ENCODE peak calls at places on chromosomes 11 and 22, in five cellular contexts. O, K, Y, D and S are unnamed samples.

GRCh38 chr11:2209900-2210321 is 38.3 kb upstream of the TH start:
- DNase-seq in O (no peak), Y (no peak), D (no peak), K (no peak), S (peak)

GRCh38 chr22:24325105-24325757 is 54.6 kb downstream of the SPECC1L start:
- DNase-seq in Y (no peak), O (no peak), K (peak), D (peak), S (no peak)

GRCh38 chr11:112248216-112248615 is 12.4 kb downstream of the PLET1 start:
- DNase-seq in Y (no peak), D (no peak), K (no peak), O (no peak), S (no peak)

GRCh38 chr11:45805305-45806071 is 539 bp downstream of the SLC35C1 start:
- DNase-seq in K (peak), Y (peak), O (no peak), D (no peak), S (peak)

GRCh38 chr11:119481021-119481666 is 58.2 kb upstream of the THY1 start:
- DNase-seq in K (peak), Y (peak), O (peak), D (peak), S (peak)

GRCh38 chr11:20178976-20179375 is 18.7 kb upstream of the DBX1 start:
- DNase-seq in D (no peak), O (no peak), Y (no peak), K (no peak), S (no peak)

GRCh38 chr11:2975594-2975993 is 16.5 kb downstream of the NAP1L4 start:
- DNase-seq in K (peak), D (peak), Y (no peak), O (no peak), S (no peak)

GRCh38 chr11:71499125-71499524 is 27.9 kb upstream of the KRTAP5-7 start:
- DNase-seq in D (no peak), Y (no peak), K (no peak), O (no peak), S (no peak)

GRCh38 chr11:69041516-69041915 is 7.2 kb upstream of the TPCN2 start:
- DNase-seq in D (no peak), Y (no peak), O (no peak), K (no peak), S (no peak)

GRCh38 chr11:96486890-96487633 is 97.2 kb downstream of the JRKL start:
- DNase-seq in K (no peak), O (no peak), D (no peak), Y (no peak), S (no peak)

GRCh38 chr11:35012467-35013191 is 96.2 kb downstream of the PDHX start:
- DNase-seq in O (no peak), Y (no peak), D (no peak), K (peak), S (no peak)

GRCh38 chr11:120719348-120719747 is 207.8 kb downstream of the GRIK4 start:
- DNase-seq in Y (no peak), K (no peak), O (no peak), D (no peak), S (no peak)

GRCh38 chr11:118410055-118410745 is 8.8 kb downstream of the ATP5MG start:
- DNase-seq in K (no peak), D (no peak), Y (no peak), O (no peak), S (no peak)

GRCh38 chr11:71294846-71295600 is 42.6 kb upstream of the SHANK2 start:
- DNase-seq in D (no peak), O (no peak), K (no peak), Y (no peak), S (peak)

GRCh38 chr11:125932301-125932700 is 13.5 kb upstream of the VSIG10L2 start:
- DNase-seq in K (no peak), O (no peak), Y (no peak), D (no peak), S (no peak)

GRCh38 chr11:112555491-112556364 is 295.1 kb upstream of the PLET1 start:
- DNase-seq in Y (peak), K (peak), O (peak), D (no peak), S (no peak)

GRCh38 chr11:68382358-68382998 is 70.1 kb downstream of the LRP5 start:
- DNase-seq in K (no peak), Y (no peak), D (no peak), O (no peak), S (no peak)

GRCh38 chr22:26436903-26437515 is 7.9 kb downstream of the ASPHD2 start:
- DNase-seq in Y (no peak), D (no peak), O (no peak), K (no peak), S (no peak)

GRCh38 chr11:4862447-4863236 is 13.6 kb upstream of the OR51S1 start:
- DNase-seq in Y (no peak), O (no peak), D (no peak), K (no peak), S (no peak)

GRCh38 chr11:77726524-77726923 is 88.9 kb upstream of the CLNS1A start:
- DNase-seq in Y (no peak), K (no peak), D (no peak), O (no peak), S (no peak)

GRCh38 chr11:57085604-57086003 is 96.1 kb upstream of the LRRC55 start:
- DNase-seq in K (no peak), O (no peak), Y (no peak), D (no peak), S (no peak)

GRCh38 chr22:23263651-23264555 is 83.6 kb downstream of the BCR start:
- DNase-seq in Y (no peak), D (no peak), O (no peak), K (peak), S (no peak)

GRCh38 chr11:71451596-71452353 is 1.2 kb upstream of the NADSYN1 start:
- DNase-seq in K (peak), D (no peak), O (no peak), Y (no peak), S (peak)

GRCh38 chr22:20117656-20118571 is 888 bp upstream of the TRMT2A start:
- DNase-seq in O (peak), D (no peak), K (peak), Y (peak), S (no peak)

GRCh38 chr11:35047179-35047578 is 91.8 kb upstream of the CD44 start:
- DNase-seq in Y (no peak), O (peak), D (no peak), K (no peak), S (no peak)